ENCODE peak calls at places on chromosomes 12 and 14, in four cellular contexts. One of them, this sample, is unnamed.

GRCh38 chr12:29023436-29024076 is 125.5 kb upstream of the FAR2 start:
- DNase-seq in A549: no peak
- DNase-seq in WTC11: no peak
- DNase-seq in K562: no peak
- DNase-seq in this sample: no peak

GRCh38 chr12:99609455-99610181 is 37.9 kb upstream of the GARIN6 start:
- DNase-seq in K562: no peak
- DNase-seq in WTC11: no peak
- DNase-seq in A549: no peak
- DNase-seq in this sample: no peak

GRCh38 chr12:2649201-2650030 is 145.4 kb upstream of the FKBP4 start:
- DNase-seq in K562: no peak
- DNase-seq in WTC11: peak; percentile 4
- DNase-seq in A549: no peak
- DNase-seq in this sample: no peak

GRCh38 chr12:29320295-29321090 is 60.5 kb downstream of the ERGIC2 start:
- DNase-seq in K562: no peak
- DNase-seq in A549: peak; percentile 2
- DNase-seq in WTC11: no peak
- DNase-seq in this sample: peak; percentile 2

GRCh38 chr12:69901141-69901900 is 76.3 kb downstream of the MYRFL start:
- DNase-seq in K562: no peak
- DNase-seq in A549: no peak
- DNase-seq in WTC11: no peak
- DNase-seq in this sample: no peak

GRCh38 chr12:109767991-109768900 is 54.6 kb downstream of the FAM222A start:
- DNase-seq in A549: no peak
- DNase-seq in WTC11: no peak
- DNase-seq in K562: no peak
- DNase-seq in this sample: no peak

GRCh38 chr14:50603565-50603964 is 43.6 kb downstream of the ATL1 start:
- DNase-seq in WTC11: no peak
- DNase-seq in K562: no peak
- DNase-seq in A549: peak; percentile 6
- DNase-seq in this sample: no peak

GRCh38 chr12:89177802-89178201 is 174.5 kb downstream of the DUSP6 start:
- DNase-seq in A549: no peak
- DNase-seq in K562: no peak
- DNase-seq in WTC11: no peak
- DNase-seq in this sample: no peak

GRCh38 chr12:31715283-31715825 is 13.5 kb downstream of the AMN1 start:
- DNase-seq in K562: peak; percentile 83
- DNase-seq in A549: peak; percentile 24
- DNase-seq in WTC11: no peak
- DNase-seq in this sample: peak; percentile 76

GRCh38 chr12:128956755-128957154 is 103.5 kb downstream of the GLT1D1 start:
- DNase-seq in A549: no peak
- DNase-seq in K562: no peak
- DNase-seq in WTC11: no peak
- DNase-seq in this sample: no peak

GRCh38 chr14:50001999-50002925 is 109.4 kb downstream of the ARF6 start:
- DNase-seq in A549: no peak
- DNase-seq in WTC11: no peak
- DNase-seq in K562: no peak
- DNase-seq in this sample: no peak

GRCh38 chr14:20477211-20477876 is 8.1 kb downstream of the PNP start:
- DNase-seq in K562: peak; percentile 51
- DNase-seq in A549: no peak
- DNase-seq in WTC11: no peak
- DNase-seq in this sample: no peak

GRCh38 chr12:113274848-113275247 is 53.6 kb downstream of the TPCN1 start:
- DNase-seq in K562: no peak
- DNase-seq in WTC11: no peak
- DNase-seq in A549: no peak
- DNase-seq in this sample: no peak

GRCh38 chr14:85316701-85317100 is 213.2 kb upstream of the FLRT2 start:
- DNase-seq in K562: no peak
- DNase-seq in A549: no peak
- DNase-seq in WTC11: no peak
- DNase-seq in this sample: no peak

GRCh38 chr12:65728913-65729793 is 95.1 kb upstream of the HMGA2 start:
- DNase-seq in A549: no peak
- DNase-seq in K562: no peak
- DNase-seq in WTC11: peak; percentile 68
- DNase-seq in this sample: no peak

GRCh38 chr12:62647586-62647985 is 181.0 kb downstream of the MON2 start:
- DNase-seq in WTC11: no peak
- DNase-seq in A549: no peak
- DNase-seq in K562: no peak
- DNase-seq in this sample: no peak

GRCh38 chr12:120041386-120042231 is 52.6 kb downstream of the BICDL1 start:
- DNase-seq in K562: no peak
- DNase-seq in WTC11: no peak
- DNase-seq in A549: no peak
- DNase-seq in this sample: peak; percentile 90

GRCh38 chr14:93962701-93963601 is 13.4 kb downstream of the ASB2 start:
- DNase-seq in A549: no peak
- DNase-seq in K562: no peak
- DNase-seq in WTC11: no peak
- DNase-seq in this sample: no peak

GRCh38 chr14:98633380-98633779 is 638.6 kb downstream of the BCL11B start:
- DNase-seq in A549: no peak
- DNase-seq in WTC11: no peak
- DNase-seq in K562: no peak
- DNase-seq in this sample: peak; percentile 7

GRCh38 chr12:115404761-115405470 is 720.9 kb upstream of the TBX3 start:
- DNase-seq in K562: no peak
- DNase-seq in A549: peak; percentile 35
- DNase-seq in WTC11: no peak
- DNase-seq in this sample: peak; percentile 43

GRCh38 chr14:103530390-103530789 is 1.4 kb downstream of the TRMT61A start:
- DNase-seq in K562: peak; percentile 48
- DNase-seq in A549: no peak
- DNase-seq in WTC11: peak; percentile 77
- DNase-seq in this sample: no peak
- TF ChIP-seq NR3C1 in K562: no peak
- TF ChIP-seq NR3C1 in A549: no peak
- TF ChIP-seq NR3C1 in WTC11: no peak
- TF ChIP-seq NR3C1 in this sample: no peak

GRCh38 chr12:53235164-53235563 is 3.2 kb upstream of the RARG start:
- DNase-seq in K562: no peak
- DNase-seq in WTC11: no peak
- DNase-seq in A549: no peak
- DNase-seq in this sample: no peak

GRCh38 chr12:53234236-53234635 is 2.2 kb upstream of the RARG start:
- DNase-seq in WTC11: peak; percentile 81
- DNase-seq in A549: no peak
- DNase-seq in K562: no peak
- DNase-seq in this sample: no peak

GRCh38 chr12:53233671-53234091 is 1.7 kb upstream of the RARG start:
- DNase-seq in WTC11: peak; percentile 46
- DNase-seq in A549: no peak
- DNase-seq in K562: no peak
- DNase-seq in this sample: no peak

GRCh38 chr12:53235742-53236442 is 3.9 kb upstream of the RARG start:
- DNase-seq in K562: no peak
- DNase-seq in A549: no peak
- DNase-seq in WTC11: peak; percentile 43
- DNase-seq in this sample: no peak

GRCh38 chr12:53236443-53237111 is 4.6 kb upstream of the RARG start:
- DNase-seq in A549: no peak
- DNase-seq in K562: no peak
- DNase-seq in WTC11: no peak
- DNase-seq in this sample: no peak
- TF ChIP-seq NR3C1 in A549: no peak
- TF ChIP-seq NR3C1 in K562: no peak
- TF ChIP-seq NR3C1 in WTC11: no peak
- TF ChIP-seq NR3C1 in this sample: no peak

DNA sequence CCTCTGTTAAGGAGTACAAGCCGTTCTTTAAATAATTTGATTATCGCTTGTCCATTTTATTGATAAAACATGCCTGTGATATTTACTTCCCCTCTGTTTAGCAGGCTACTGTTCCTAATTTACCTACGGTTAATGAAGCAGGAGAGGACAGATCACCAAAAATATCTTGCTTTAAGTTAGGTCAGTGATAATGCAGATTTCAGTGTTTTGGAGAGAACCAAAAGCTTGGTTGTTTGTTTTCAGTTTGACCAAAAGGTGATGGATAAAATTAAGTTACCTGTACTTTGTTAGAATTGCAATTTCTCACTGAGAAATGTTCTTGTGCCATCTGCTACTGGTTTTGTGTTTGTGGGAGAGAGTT is 958 bp downstream of the SPATS2 start:
- DNase-seq in K562: no peak
- DNase-seq in A549: no peak
- DNase-seq in WTC11: no peak
- DNase-seq in this sample: no peak
- TF ChIP-seq NR3C1 in K562: no peak
- TF ChIP-seq NR3C1 in A549: no peak
- TF ChIP-seq NR3C1 in WTC11: no peak
- TF ChIP-seq NR3C1 in this sample: no peak

GRCh38 chr14:105447651-105448640 is 26.7 kb upstream of the CRIP2 start:
- DNase-seq in K562: no peak
- DNase-seq in WTC11: no peak
- DNase-seq in A549: no peak
- DNase-seq in this sample: no peak

GRCh38 chr14:105448706-105449111 is 25.9 kb upstream of the CRIP2 start:
- DNase-seq in A549: peak; percentile 67
- DNase-seq in K562: peak; percentile 73
- DNase-seq in WTC11: peak; percentile 83
- DNase-seq in this sample: peak; percentile 20

GRCh38 chr14:105450864-105451720 is 23.5 kb upstream of the CRIP2 start:
- DNase-seq in A549: peak; percentile 35
- DNase-seq in K562: no peak
- DNase-seq in WTC11: no peak
- DNase-seq in this sample: no peak

GRCh38 chr14:105450123-105450505 is 24.5 kb upstream of the CRIP2 start:
- DNase-seq in K562: no peak
- DNase-seq in WTC11: no peak
- DNase-seq in A549: no peak
- DNase-seq in this sample: no peak

DNA sequence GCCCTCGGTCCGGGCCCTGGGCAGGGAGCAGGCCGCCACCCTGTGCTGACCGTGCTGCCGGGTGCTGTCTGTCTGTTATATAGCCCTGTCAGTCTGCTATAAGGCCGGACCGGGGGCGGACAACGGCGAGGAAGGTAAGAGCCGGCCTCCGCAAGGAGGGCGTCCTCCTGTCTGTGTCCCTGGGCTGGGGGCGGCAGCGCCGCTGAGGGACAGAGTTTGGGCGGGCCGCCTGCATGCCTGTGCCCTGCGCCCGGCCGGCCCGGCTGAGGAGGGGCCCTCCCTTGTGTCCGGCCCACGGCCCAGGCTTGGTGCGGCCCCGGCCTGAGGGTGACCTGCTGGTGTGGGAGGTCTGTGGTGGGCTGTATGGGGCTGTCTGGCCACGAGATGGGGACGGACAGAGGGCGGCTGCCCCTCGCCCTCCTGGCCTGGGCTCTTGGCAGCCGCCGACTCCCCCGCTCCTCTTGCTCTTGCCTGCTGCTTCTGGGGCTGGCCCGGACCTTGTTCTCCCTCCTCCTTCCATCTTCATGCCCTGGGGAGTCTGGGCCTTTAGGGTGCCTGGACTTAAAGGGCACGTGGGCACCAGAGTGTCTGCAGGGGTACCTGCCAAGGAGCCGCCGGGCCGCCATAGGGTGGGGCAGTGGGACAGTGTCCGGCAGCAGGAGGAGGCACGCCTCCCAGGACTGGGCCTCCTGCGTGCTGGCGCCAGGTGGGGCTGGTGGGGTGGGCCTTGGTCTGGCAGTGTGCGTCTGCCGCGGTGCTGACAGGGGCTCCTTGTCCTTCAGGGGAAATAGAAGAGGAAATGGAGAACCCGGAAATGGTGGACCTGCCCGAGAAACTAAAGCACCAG is 25.1 kb upstream of the CRIP2 start:
- DNase-seq in WTC11: no peak
- DNase-seq in K562: no peak
- DNase-seq in A549: no peak
- DNase-seq in this sample: no peak
- TF ChIP-seq NR3C1 in WTC11: no peak
- TF ChIP-seq NR3C1 in K562: no peak
- TF ChIP-seq NR3C1 in A549: no peak
- TF ChIP-seq NR3C1 in this sample: no peak

DNA sequence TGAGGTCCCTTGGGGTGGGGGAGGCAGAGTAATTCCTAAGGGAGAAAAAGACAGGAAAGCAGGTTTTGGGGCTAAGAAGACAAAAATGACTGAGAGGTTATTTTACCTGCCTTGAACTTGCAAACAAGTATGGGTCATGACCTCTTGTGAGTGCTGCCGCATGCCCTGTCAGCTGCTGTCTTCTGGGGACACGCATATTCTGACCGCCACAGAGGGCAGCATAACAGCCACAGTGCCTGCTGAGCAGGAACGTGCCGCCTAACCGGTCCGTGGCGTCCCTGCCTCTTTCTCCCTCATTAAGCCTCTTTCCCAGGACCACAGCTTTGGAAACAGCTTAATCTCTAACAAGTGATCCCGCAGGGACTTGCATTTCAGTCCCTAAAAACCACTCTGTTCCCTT is 51.3 kb upstream of the KCNA1 start:
- DNase-seq in A549: no peak
- DNase-seq in WTC11: peak; percentile 55
- DNase-seq in K562: no peak
- DNase-seq in this sample: peak; percentile 32
- TF ChIP-seq NR3C1 in A549: no peak
- TF ChIP-seq NR3C1 in WTC11: no peak
- TF ChIP-seq NR3C1 in K562: no peak
- TF ChIP-seq NR3C1 in this sample: no peak

DNA sequence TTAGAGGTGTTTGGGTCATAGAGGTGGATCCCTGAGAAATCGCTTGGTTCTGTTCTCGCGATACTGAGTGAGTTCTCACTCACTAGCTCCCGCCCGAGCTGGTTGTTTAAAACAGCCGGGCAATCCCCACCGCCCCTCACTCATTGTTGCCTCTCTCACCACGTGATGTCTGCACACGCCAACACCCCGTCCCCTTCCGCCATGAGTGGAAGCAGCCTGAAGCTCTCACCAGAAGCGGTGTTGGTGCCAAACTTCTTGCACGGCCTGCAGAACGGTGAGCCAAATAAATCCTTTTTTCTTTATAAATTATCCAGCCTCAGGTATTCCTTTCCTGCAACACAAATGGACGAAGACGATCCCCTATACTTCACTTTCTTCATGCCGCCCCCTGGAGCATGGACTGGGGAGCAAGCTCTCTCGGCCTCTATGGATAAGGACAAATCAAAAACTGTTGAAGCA is 45.4 kb upstream of the CCND2 start:
- DNase-seq in A549: no peak
- DNase-seq in K562: no peak
- DNase-seq in WTC11: peak; percentile 56
- DNase-seq in this sample: no peak
- TF ChIP-seq NR3C1 in A549: no peak
- TF ChIP-seq NR3C1 in K562: no peak
- TF ChIP-seq NR3C1 in WTC11: no peak
- TF ChIP-seq NR3C1 in this sample: no peak

This sample was measured in HepG2.